ENCODE peak calls at places on chromosome 5, in six cellular contexts. One of them, this sample, is unnamed.
A peak's percentile ranks its signal among the peaks of the same experiment; 100 is the strongest.

GRCh38 chr5:142717582-142718215 is 31.8 kb upstream of the FGF1 start:
- DNase-seq in fibroblast of mammary gland: peak; percentile 75
- DNase-seq in activated gamma-delta T cell treated with Interleukin-2 at 50 U/mL for 16 hours: no peak
- DNase-seq in astrocyte of the hippocampus: peak; percentile 74
- DNase-seq in Caki2: peak; percentile 37
- DNase-seq in activated effector memory CD4-positive, alpha-beta T cell treated with Interleukin-2 at 50 U/mL for 16 hours: no peak
- DNase-seq in this sample: no peak

GRCh38 chr5:157280927-157281326 is 15.0 kb downstream of the CYFIP2 start:
- DNase-seq in fibroblast of mammary gland: peak; percentile 94
- DNase-seq in activated gamma-delta T cell treated with Interleukin-2 at 50 U/mL for 16 hours: no peak
- DNase-seq in astrocyte of the hippocampus: peak; percentile 39
- DNase-seq in Caki2: no peak
- DNase-seq in activated effector memory CD4-positive, alpha-beta T cell treated with Interleukin-2 at 50 U/mL for 16 hours: no peak
- DNase-seq in this sample: no peak

GRCh38 chr5:178205010-178205748 is 846 bp downstream of the HNRNPAB start:
- DNase-seq in fibroblast of mammary gland: peak; percentile 75
- DNase-seq in activated gamma-delta T cell treated with Interleukin-2 at 50 U/mL for 16 hours: peak; percentile 66
- DNase-seq in astrocyte of the hippocampus: peak; percentile 87
- DNase-seq in Caki2: peak; percentile 76
- DNase-seq in activated effector memory CD4-positive, alpha-beta T cell treated with Interleukin-2 at 50 U/mL for 16 hours: peak; percentile 67
- DNase-seq in this sample: peak; percentile 60

GRCh38 chr5:2207109-2207399 is 324.3 kb upstream of the IRX4 start:
- DNase-seq in fibroblast of mammary gland: no peak
- DNase-seq in activated gamma-delta T cell treated with Interleukin-2 at 50 U/mL for 16 hours: no peak
- DNase-seq in astrocyte of the hippocampus: no peak
- DNase-seq in Caki2: no peak
- DNase-seq in activated effector memory CD4-positive, alpha-beta T cell treated with Interleukin-2 at 50 U/mL for 16 hours: no peak
- DNase-seq in this sample: no peak

GRCh38 chr5:171639966-171640365 is 145.7 kb upstream of the SMIM23 start:
- DNase-seq in fibroblast of mammary gland: peak; percentile 31
- DNase-seq in activated gamma-delta T cell treated with Interleukin-2 at 50 U/mL for 16 hours: no peak
- DNase-seq in astrocyte of the hippocampus: no peak
- DNase-seq in Caki2: no peak
- DNase-seq in activated effector memory CD4-positive, alpha-beta T cell treated with Interleukin-2 at 50 U/mL for 16 hours: no peak
- DNase-seq in this sample: no peak

GRCh38 chr5:157926953-157927352 is 68.0 kb upstream of the CLINT1 start:
- DNase-seq in fibroblast of mammary gland: no peak
- DNase-seq in activated gamma-delta T cell treated with Interleukin-2 at 50 U/mL for 16 hours: no peak
- DNase-seq in astrocyte of the hippocampus: peak; percentile 31
- DNase-seq in Caki2: no peak
- DNase-seq in activated effector memory CD4-positive, alpha-beta T cell treated with Interleukin-2 at 50 U/mL for 16 hours: no peak
- DNase-seq in this sample: no peak

GRCh38 chr5:15938961-15939360 is 240.6 kb downstream of the MARCHF11 start:
- DNase-seq in fibroblast of mammary gland: peak; percentile 92
- DNase-seq in activated gamma-delta T cell treated with Interleukin-2 at 50 U/mL for 16 hours: no peak
- DNase-seq in astrocyte of the hippocampus: peak; percentile 74
- DNase-seq in Caki2: no peak
- DNase-seq in activated effector memory CD4-positive, alpha-beta T cell treated with Interleukin-2 at 50 U/mL for 16 hours: no peak
- DNase-seq in this sample: no peak

GRCh38 chr5:61881821-61882220 is 424.2 kb upstream of the KIF2A start:
- DNase-seq in fibroblast of mammary gland: peak; percentile 20
- DNase-seq in activated gamma-delta T cell treated with Interleukin-2 at 50 U/mL for 16 hours: no peak
- DNase-seq in astrocyte of the hippocampus: peak; percentile 88
- DNase-seq in Caki2: peak; percentile 28
- DNase-seq in activated effector memory CD4-positive, alpha-beta T cell treated with Interleukin-2 at 50 U/mL for 16 hours: no peak
- DNase-seq in this sample: no peak

GRCh38 chr5:93607367-93608258 is 24.6 kb downstream of the NR2F1 start:
- DNase-seq in fibroblast of mammary gland: peak; percentile 58
- DNase-seq in activated gamma-delta T cell treated with Interleukin-2 at 50 U/mL for 16 hours: no peak
- DNase-seq in astrocyte of the hippocampus: peak; percentile 90
- DNase-seq in Caki2: peak; percentile 32
- DNase-seq in activated effector memory CD4-positive, alpha-beta T cell treated with Interleukin-2 at 50 U/mL for 16 hours: no peak
- DNase-seq in this sample: no peak

GRCh38 chr5:138716456-138716924 is 36.7 kb upstream of the CTNNA1 start:
- DNase-seq in fibroblast of mammary gland: no peak
- DNase-seq in activated gamma-delta T cell treated with Interleukin-2 at 50 U/mL for 16 hours: no peak
- DNase-seq in astrocyte of the hippocampus: peak; percentile 79
- DNase-seq in Caki2: peak; percentile 25
- DNase-seq in activated effector memory CD4-positive, alpha-beta T cell treated with Interleukin-2 at 50 U/mL for 16 hours: no peak
- DNase-seq in this sample: no peak

GRCh38 chr5:166883016-166883415 is 1408.4 kb upstream of the WWC1 start:
- DNase-seq in fibroblast of mammary gland: peak; percentile 51
- DNase-seq in activated gamma-delta T cell treated with Interleukin-2 at 50 U/mL for 16 hours: no peak
- DNase-seq in astrocyte of the hippocampus: peak; percentile 64
- DNase-seq in Caki2: peak; percentile 97
- DNase-seq in activated effector memory CD4-positive, alpha-beta T cell treated with Interleukin-2 at 50 U/mL for 16 hours: no peak
- DNase-seq in this sample: no peak

GRCh38 chr5:55440188-55440646 is 94.5 kb downstream of the PLPP1 start:
- DNase-seq in fibroblast of mammary gland: peak; percentile 83
- DNase-seq in activated gamma-delta T cell treated with Interleukin-2 at 50 U/mL for 16 hours: no peak
- DNase-seq in astrocyte of the hippocampus: peak; percentile 57
- DNase-seq in Caki2: no peak
- DNase-seq in activated effector memory CD4-positive, alpha-beta T cell treated with Interleukin-2 at 50 U/mL for 16 hours: no peak
- DNase-seq in this sample: no peak

GRCh38 chr5:113236536-113237308 is 198.1 kb downstream of the TSSK1B start:
- DNase-seq in fibroblast of mammary gland: no peak
- DNase-seq in activated gamma-delta T cell treated with Interleukin-2 at 50 U/mL for 16 hours: no peak
- DNase-seq in astrocyte of the hippocampus: no peak
- DNase-seq in Caki2: no peak
- DNase-seq in activated effector memory CD4-positive, alpha-beta T cell treated with Interleukin-2 at 50 U/mL for 16 hours: no peak
- DNase-seq in this sample: no peak

GRCh38 chr5:9596833-9597232 is 33.3 kb downstream of the TAS2R1 start:
- DNase-seq in fibroblast of mammary gland: no peak
- DNase-seq in activated gamma-delta T cell treated with Interleukin-2 at 50 U/mL for 16 hours: no peak
- DNase-seq in astrocyte of the hippocampus: no peak
- DNase-seq in Caki2: no peak
- DNase-seq in activated effector memory CD4-positive, alpha-beta T cell treated with Interleukin-2 at 50 U/mL for 16 hours: no peak
- DNase-seq in this sample: no peak

GRCh38 chr5:31397926-31398557 is 133.9 kb downstream of the DROSHA start:
- DNase-seq in fibroblast of mammary gland: no peak
- DNase-seq in activated gamma-delta T cell treated with Interleukin-2 at 50 U/mL for 16 hours: no peak
- DNase-seq in astrocyte of the hippocampus: peak; percentile 23
- DNase-seq in Caki2: no peak
- DNase-seq in activated effector memory CD4-positive, alpha-beta T cell treated with Interleukin-2 at 50 U/mL for 16 hours: no peak
- DNase-seq in this sample: no peak

GRCh38 chr5:14954620-14955343 is 83.2 kb upstream of the ANKH start:
- DNase-seq in fibroblast of mammary gland: no peak
- DNase-seq in activated gamma-delta T cell treated with Interleukin-2 at 50 U/mL for 16 hours: no peak
- DNase-seq in astrocyte of the hippocampus: no peak
- DNase-seq in Caki2: no peak
- DNase-seq in activated effector memory CD4-positive, alpha-beta T cell treated with Interleukin-2 at 50 U/mL for 16 hours: no peak
- DNase-seq in this sample: no peak

GRCh38 chr5:139388198-139388821 is 1.4 kb downstream of the MZB1 start:
- DNase-seq in fibroblast of mammary gland: no peak
- DNase-seq in activated gamma-delta T cell treated with Interleukin-2 at 50 U/mL for 16 hours: no peak
- DNase-seq in astrocyte of the hippocampus: peak; percentile 39
- DNase-seq in Caki2: no peak
- DNase-seq in activated effector memory CD4-positive, alpha-beta T cell treated with Interleukin-2 at 50 U/mL for 16 hours: no peak
- DNase-seq in this sample: no peak

GRCh38 chr5:151072234-151073025 is 8.4 kb downstream of the TNIP1 start:
- DNase-seq in fibroblast of mammary gland: peak; percentile 45
- DNase-seq in activated gamma-delta T cell treated with Interleukin-2 at 50 U/mL for 16 hours: no peak
- DNase-seq in astrocyte of the hippocampus: peak; percentile 88
- DNase-seq in Caki2: peak; percentile 71
- DNase-seq in activated effector memory CD4-positive, alpha-beta T cell treated with Interleukin-2 at 50 U/mL for 16 hours: no peak
- DNase-seq in this sample: no peak

GRCh38 chr5:174759091-174759490 is 34.7 kb downstream of the MSX2 start:
- DNase-seq in fibroblast of mammary gland: no peak
- DNase-seq in activated gamma-delta T cell treated with Interleukin-2 at 50 U/mL for 16 hours: no peak
- DNase-seq in astrocyte of the hippocampus: no peak
- DNase-seq in Caki2: no peak
- DNase-seq in activated effector memory CD4-positive, alpha-beta T cell treated with Interleukin-2 at 50 U/mL for 16 hours: no peak
- DNase-seq in this sample: no peak

GRCh38 chr5:72324186-72324825 is 4.1 kb downstream of the PTCD2 start:
- DNase-seq in fibroblast of mammary gland: peak; percentile 31
- DNase-seq in activated gamma-delta T cell treated with Interleukin-2 at 50 U/mL for 16 hours: no peak
- DNase-seq in astrocyte of the hippocampus: no peak
- DNase-seq in Caki2: peak; percentile 19
- DNase-seq in activated effector memory CD4-positive, alpha-beta T cell treated with Interleukin-2 at 50 U/mL for 16 hours: no peak
- DNase-seq in this sample: no peak

GRCh38 chr5:32961066-32961429 is 249.9 kb downstream of the NPR3 start:
- DNase-seq in fibroblast of mammary gland: peak; percentile 25
- DNase-seq in activated gamma-delta T cell treated with Interleukin-2 at 50 U/mL for 16 hours: no peak
- DNase-seq in astrocyte of the hippocampus: no peak
- DNase-seq in Caki2: no peak
- DNase-seq in activated effector memory CD4-positive, alpha-beta T cell treated with Interleukin-2 at 50 U/mL for 16 hours: no peak
- DNase-seq in this sample: no peak

GRCh38 chr5:139912804-139913203 is 117.2 kb downstream of the PSD2 start:
- DNase-seq in fibroblast of mammary gland: no peak
- DNase-seq in activated gamma-delta T cell treated with Interleukin-2 at 50 U/mL for 16 hours: no peak
- DNase-seq in astrocyte of the hippocampus: no peak
- DNase-seq in Caki2: no peak
- DNase-seq in activated effector memory CD4-positive, alpha-beta T cell treated with Interleukin-2 at 50 U/mL for 16 hours: no peak
- DNase-seq in this sample: no peak

GRCh38 chr5:124057161-124057814 is 545.3 kb downstream of the CSNK1G3 start:
- DNase-seq in fibroblast of mammary gland: no peak
- DNase-seq in activated gamma-delta T cell treated with Interleukin-2 at 50 U/mL for 16 hours: no peak
- DNase-seq in astrocyte of the hippocampus: peak; percentile 57
- DNase-seq in Caki2: peak; percentile 17
- DNase-seq in activated effector memory CD4-positive, alpha-beta T cell treated with Interleukin-2 at 50 U/mL for 16 hours: no peak
- DNase-seq in this sample: no peak

GRCh38 chr5:143056792-143057579 is 286.8 kb downstream of the ARHGAP26 start:
- DNase-seq in fibroblast of mammary gland: no peak
- DNase-seq in activated gamma-delta T cell treated with Interleukin-2 at 50 U/mL for 16 hours: no peak
- DNase-seq in astrocyte of the hippocampus: no peak
- DNase-seq in Caki2: no peak
- DNase-seq in activated effector memory CD4-positive, alpha-beta T cell treated with Interleukin-2 at 50 U/mL for 16 hours: no peak
- DNase-seq in this sample: no peak

GRCh38 chr5:106876665-106877194 is 794.0 kb downstream of the EFNA5 start:
- DNase-seq in fibroblast of mammary gland: peak; percentile 7
- DNase-seq in activated gamma-delta T cell treated with Interleukin-2 at 50 U/mL for 16 hours: no peak
- DNase-seq in astrocyte of the hippocampus: peak; percentile 2
- DNase-seq in Caki2: no peak
- DNase-seq in activated effector memory CD4-positive, alpha-beta T cell treated with Interleukin-2 at 50 U/mL for 16 hours: no peak
- DNase-seq in this sample: no peak

GRCh38 chr5:157994271-157994691 is 135.3 kb upstream of the CLINT1 start:
- DNase-seq in fibroblast of mammary gland: no peak
- DNase-seq in activated gamma-delta T cell treated with Interleukin-2 at 50 U/mL for 16 hours: peak; percentile 33
- DNase-seq in astrocyte of the hippocampus: peak; percentile 84
- DNase-seq in Caki2: no peak
- DNase-seq in activated effector memory CD4-positive, alpha-beta T cell treated with Interleukin-2 at 50 U/mL for 16 hours: peak; percentile 9
- DNase-seq in this sample: peak; percentile 8

GRCh38 chr5:168362097-168362885 is 70.8 kb downstream of the WWC1 start:
- DNase-seq in fibroblast of mammary gland: no peak
- DNase-seq in activated gamma-delta T cell treated with Interleukin-2 at 50 U/mL for 16 hours: no peak
- DNase-seq in astrocyte of the hippocampus: no peak
- DNase-seq in Caki2: no peak
- DNase-seq in activated effector memory CD4-positive, alpha-beta T cell treated with Interleukin-2 at 50 U/mL for 16 hours: no peak
- DNase-seq in this sample: no peak

GRCh38 chr5:136155769-136156168 is 23.1 kb downstream of the SMAD5 start:
- DNase-seq in fibroblast of mammary gland: peak; percentile 44
- DNase-seq in activated gamma-delta T cell treated with Interleukin-2 at 50 U/mL for 16 hours: no peak
- DNase-seq in astrocyte of the hippocampus: peak; percentile 41
- DNase-seq in Caki2: no peak
- DNase-seq in activated effector memory CD4-positive, alpha-beta T cell treated with Interleukin-2 at 50 U/mL for 16 hours: no peak
- DNase-seq in this sample: no peak

GRCh38 chr5:370311-370958 is 48.9 kb downstream of the AHRR start:
- DNase-seq in fibroblast of mammary gland: no peak
- DNase-seq in activated gamma-delta T cell treated with Interleukin-2 at 50 U/mL for 16 hours: no peak
- DNase-seq in astrocyte of the hippocampus: no peak
- DNase-seq in Caki2: no peak
- DNase-seq in activated effector memory CD4-positive, alpha-beta T cell treated with Interleukin-2 at 50 U/mL for 16 hours: no peak
- DNase-seq in this sample: no peak

GRCh38 chr5:6675784-6676499 is 37.3 kb upstream of the TENT4A start:
- DNase-seq in fibroblast of mammary gland: peak; percentile 2
- DNase-seq in activated gamma-delta T cell treated with Interleukin-2 at 50 U/mL for 16 hours: no peak
- DNase-seq in astrocyte of the hippocampus: no peak
- DNase-seq in Caki2: no peak
- DNase-seq in activated effector memory CD4-positive, alpha-beta T cell treated with Interleukin-2 at 50 U/mL for 16 hours: no peak
- DNase-seq in this sample: no peak

GRCh38 chr5:88748670-88749069 is 134.3 kb downstream of the MEF2C start:
- DNase-seq in fibroblast of mammary gland: no peak
- DNase-seq in activated gamma-delta T cell treated with Interleukin-2 at 50 U/mL for 16 hours: no peak
- DNase-seq in astrocyte of the hippocampus: no peak
- DNase-seq in Caki2: no peak
- DNase-seq in activated effector memory CD4-positive, alpha-beta T cell treated with Interleukin-2 at 50 U/mL for 16 hours: no peak
- DNase-seq in this sample: no peak

GRCh38 chr5:154611341-154611767 is 133.3 kb upstream of the HAND1 start:
- DNase-seq in fibroblast of mammary gland: no peak
- DNase-seq in activated gamma-delta T cell treated with Interleukin-2 at 50 U/mL for 16 hours: no peak
- DNase-seq in astrocyte of the hippocampus: peak; percentile 17
- DNase-seq in Caki2: no peak
- DNase-seq in activated effector memory CD4-positive, alpha-beta T cell treated with Interleukin-2 at 50 U/mL for 16 hours: no peak
- DNase-seq in this sample: no peak

GRCh38 chr5:58674070-58674469 is 91.2 kb downstream of the RAB3C start:
- DNase-seq in fibroblast of mammary gland: no peak
- DNase-seq in activated gamma-delta T cell treated with Interleukin-2 at 50 U/mL for 16 hours: no peak
- DNase-seq in astrocyte of the hippocampus: no peak
- DNase-seq in Caki2: no peak
- DNase-seq in activated effector memory CD4-positive, alpha-beta T cell treated with Interleukin-2 at 50 U/mL for 16 hours: no peak
- DNase-seq in this sample: no peak

GRCh38 chr5:149130121-149130931 is 11.0 kb upstream of the ABLIM3 start:
- DNase-seq in fibroblast of mammary gland: peak; percentile 58
- DNase-seq in activated gamma-delta T cell treated with Interleukin-2 at 50 U/mL for 16 hours: no peak
- DNase-seq in astrocyte of the hippocampus: no peak
- DNase-seq in Caki2: no peak
- DNase-seq in activated effector memory CD4-positive, alpha-beta T cell treated with Interleukin-2 at 50 U/mL for 16 hours: no peak
- DNase-seq in this sample: no peak

GRCh38 chr5:34658023-34658422 is 1.9 kb downstream of the RAI14 start:
- DNase-seq in fibroblast of mammary gland: peak; percentile 60
- DNase-seq in activated gamma-delta T cell treated with Interleukin-2 at 50 U/mL for 16 hours: no peak
- DNase-seq in astrocyte of the hippocampus: peak; percentile 63
- DNase-seq in Caki2: peak; percentile 51
- DNase-seq in activated effector memory CD4-positive, alpha-beta T cell treated with Interleukin-2 at 50 U/mL for 16 hours: no peak
- DNase-seq in this sample: no peak

GRCh38 chr5:66633754-66634153 is 37.6 kb downstream of the MAST4 start:
- DNase-seq in fibroblast of mammary gland: no peak
- DNase-seq in activated gamma-delta T cell treated with Interleukin-2 at 50 U/mL for 16 hours: no peak
- DNase-seq in astrocyte of the hippocampus: peak; percentile 15
- DNase-seq in Caki2: no peak
- DNase-seq in activated effector memory CD4-positive, alpha-beta T cell treated with Interleukin-2 at 50 U/mL for 16 hours: no peak
- DNase-seq in this sample: no peak

GRCh38 chr5:53397845-53398244 is 82.6 kb upstream of the FST start:
- DNase-seq in fibroblast of mammary gland: peak; percentile 86
- DNase-seq in activated gamma-delta T cell treated with Interleukin-2 at 50 U/mL for 16 hours: no peak
- DNase-seq in astrocyte of the hippocampus: peak; percentile 85
- DNase-seq in Caki2: peak; percentile 29
- DNase-seq in activated effector memory CD4-positive, alpha-beta T cell treated with Interleukin-2 at 50 U/mL for 16 hours: no peak
- DNase-seq in this sample: no peak

This sample was measured in T-helper 9 cell.